ENCODE peak calls at places on chromosome 3, in seven cellular contexts. C is GM10248; Q is activated effector memory CD4-positive, alpha-beta T cell treated with Interleukin-2 at 50 U/mL for 16 hours; Z is T-helper 17 cell; R is T-helper 9 cell; T is fibroblast of mammary gland; P is fibroblast of the aortic adventitia. U is an unnamed sample.
A peak's percentile ranks its signal among the peaks of the same experiment; 100 is the strongest.

GRCh38 chr3:158723991-158724390 is 8.3 kb downstream of the RARRES1 start:
- DNase-seq in C (no peak), Q (no peak), T (no peak), Z (no peak), R (no peak), P (no peak), U (no peak)

GRCh38 chr3:13135251-13135810 is 62.1 kb upstream of the IQSEC1 start:
- DNase-seq in T (no peak), Z (no peak), R (no peak), P (no peak), C (no peak), Q (no peak), U (no peak)

GRCh38 chr3:160643994-160644393 is 33.0 kb upstream of the ARL14 start:
- DNase-seq in T (no peak), Z (no peak), Q (no peak), P (no peak), C (no peak), R (no peak), U (no peak)

GRCh38 chr3:111761309-111761795 is 97.7 kb upstream of the PHLDB2 start:
- DNase-seq in R (no peak), Z (no peak), P (peak; percentile 88), C (peak; percentile 21), Q (no peak), T (peak; percentile 88), U (peak; percentile 72)

GRCh38 chr3:38643592-38643991 is 5.9 kb downstream of the SCN5A start:
- DNase-seq in Q (no peak), T (no peak), Z (no peak), R (no peak), P (no peak), C (no peak), U (no peak)

GRCh38 chr3:179706233-179706632 is 53.4 kb downstream of the USP13 start:
- DNase-seq in T (peak; percentile 10), R (no peak), C (no peak), Z (no peak), Q (no peak), P (no peak), U (no peak)

GRCh38 chr3:61685755-61686154 is 124.4 kb downstream of the PTPRG start:
- DNase-seq in P (no peak), Z (no peak), R (no peak), T (no peak), Q (no peak), C (no peak), U (no peak)

GRCh38 chr3:127970966-127971592 is 56.0 kb downstream of the KBTBD12 start:
- DNase-seq in Q (no peak), T (peak; percentile 62), R (no peak), P (peak; percentile 72), C (peak; percentile 56), Z (no peak), U (peak; percentile 68)

GRCh38 chr3:13484861-13485590 is 4.9 kb downstream of the HDAC11 start:
- DNase-seq in P (peak; percentile 61), T (peak; percentile 26), R (no peak), Z (no peak), Q (peak; percentile 30), C (no peak), U (no peak)

GRCh38 chr3:32399030-32399620 is 7.5 kb downstream of the CMTM7 start:
- DNase-seq in T (peak; percentile 72), R (peak; percentile 17), C (peak; percentile 40), Z (no peak), P (peak; percentile 81), Q (no peak), U (peak; percentile 64)

GRCh38 chr3:121998030-121998580 is 23.9 kb downstream of the ILDR1 start:
- DNase-seq in T (peak; percentile 76), Q (no peak), P (peak; percentile 16), R (no peak), C (no peak), Z (no peak), U (no peak)

GRCh38 chr3:69292959-69293574 is 92.8 kb downstream of the FRMD4B start:
- DNase-seq in P (no peak), R (no peak), T (no peak), Z (no peak), Q (no peak), C (no peak), U (no peak)

U was measured in COLO829.